ENCODE peak calls at places on chromosomes 13 and 19, in four cellular contexts. H is neuronal stem cell, Q is hepatocyte, A is NCI-H1694. W is an unnamed sample.

GRCh38 chr19:2490659-2491058 is 14.7 kb downstream of the GADD45B start:
- DNase-seq in Q (no peak), A (no peak), H (no peak), W (no peak)

GRCh38 chr19:58366576-58367430 is 4.3 kb upstream of the ZNF497 start:
- DNase-seq in H (no peak), A (no peak), Q (no peak), W (no peak)

GRCh38 chr19:8451885-8452284 is 7.1 kb downstream of the HNRNPM start:
- DNase-seq in H (no peak), A (no peak), Q (peak; percentile 44), W (no peak)

GRCh38 chr19:30086916-30087315 is 144.9 kb downstream of the URI1 start:
- DNase-seq in Q (no peak), H (no peak), A (no peak), W (no peak)

GRCh38 chr13:78137404-78138142 is 218.9 kb upstream of the EDNRB start:
- DNase-seq in Q (peak; percentile 82), A (peak; percentile 90), H (peak; percentile 65), W (peak; percentile 80)

GRCh38 chr19:36043952-36044351 is 10.1 kb downstream of the THAP8 start:
- DNase-seq in H (no peak), A (no peak), Q (no peak), W (no peak)

GRCh38 chr19:8242212-8242821 is 33.1 kb downstream of the CERS4 start:
- DNase-seq in H (no peak), A (no peak), Q (no peak), W (no peak)

GRCh38 chr19:15401397-15401710 is 17.4 kb downstream of the AKAP8L start:
- DNase-seq in H (no peak), A (no peak), Q (no peak), W (no peak)

GRCh38 chr13:43368003-43368402 is 344.6 kb downstream of the DNAJC15 start:
- DNase-seq in Q (peak; percentile 22), H (no peak), A (no peak), W (no peak)

GRCh38 chr13:90447735-90448103 is 899.8 kb upstream of the MIR17HG start:
- DNase-seq in A (no peak), Q (no peak), H (no peak), W (no peak)

GRCh38 chr19:13172335-13173128 is 22.3 kb downstream of the IER2 start:
- DNase-seq in A (no peak), H (no peak), Q (peak; percentile 76), W (no peak)

GRCh38 chr13:67296511-67296910 is 66.4 kb upstream of the PCDH9 start:
- DNase-seq in H (no peak), Q (no peak), A (no peak), W (no peak)

GRCh38 chr13:81738364-81738763 is 1397.4 kb upstream of the SPRY2 start:
- DNase-seq in Q (peak; percentile 19), A (no peak), H (no peak), W (peak; percentile 3)

GRCh38 chr13:76758257-76758656 is 127.9 kb downstream of the KCTD12 start:
- DNase-seq in Q (no peak), A (no peak), H (no peak), W (no peak)

GRCh38 chr19:14349426-14349825 is 31.8 kb upstream of the ADGRE5 start:
- DNase-seq in H (no peak), A (no peak), Q (no peak), W (no peak)

GRCh38 chr13:97275265-97275664 is 53.1 kb downstream of the MBNL2 start:
- DNase-seq in A (no peak), H (no peak), Q (peak; percentile 41), W (no peak)

GRCh38 chr19:32373614-32374295 is 28.3 kb downstream of the ZNF507 start:
- DNase-seq in H (no peak), Q (peak; percentile 90), A (no peak), W (peak; percentile 66)

GRCh38 chr13:101576977-101577376 is 124.5 kb downstream of the ITGBL1 start:
- DNase-seq in H (no peak), Q (peak; percentile 41), A (no peak), W (peak; percentile 8)

GRCh38 chr19:56751078-56751489 is 79.5 kb upstream of the ZNF835 start:
- DNase-seq in A (no peak), H (peak; percentile 69), Q (no peak), W (peak; percentile 95)

GRCh38 chr19:10070730-10071446 is 15.2 kb upstream of the SHFL start:
- DNase-seq in Q (no peak), H (no peak), A (no peak), W (no peak)

GRCh38 chr19:46542428-46543230 is 47.0 kb upstream of the PNMA8B start:
- DNase-seq in A (peak; percentile 92), H (peak; percentile 89), Q (peak; percentile 96), W (peak; percentile 95)

GRCh38 chr13:51380269-51380668 is 40.8 kb downstream of the SERPINE3 start:
- DNase-seq in A (no peak), H (no peak), Q (no peak), W (peak; percentile 22)

GRCh38 chr19:33778089-33778791 is 18.4 kb upstream of the KCTD15 start:
- DNase-seq in Q (peak; percentile 91), A (peak; percentile 55), H (peak; percentile 82), W (peak; percentile 84)

GRCh38 chr19:44677019-44677809 is 5.9 kb downstream of the CEACAM19 start:
- DNase-seq in Q (peak; percentile 50), A (no peak), H (no peak), W (peak; percentile 48)

W was measured in left kidney.